ENCODE peak calls at places on chromosomes 1 and 21, in six cellular contexts. One of them, this sample, is unnamed.

GRCh38 chr1:109546311-109547109 is 1.9 kb upstream of the GNAI3 start:
- DNase-seq in activated T-helper 1 cell treated with Interleukin-2 at 50 U/mL for 16 hours: peak
- DNase-seq in NCI-H2171 treated with DMSO at 0.1 percent for 48 hours: peak
- DNase-seq in naive thymus-derived CD8-positive, alpha-beta T cell: peak
- DNase-seq in stromal cell of bone marrow: peak
- DNase-seq in hypothalamus: peak
- DNase-seq in this sample: peak

GRCh38 chr1:216314369-216315095 is 108.7 kb downstream of the USH2A start:
- DNase-seq in activated T-helper 1 cell treated with Interleukin-2 at 50 U/mL for 16 hours: no peak
- DNase-seq in NCI-H2171 treated with DMSO at 0.1 percent for 48 hours: no peak
- DNase-seq in naive thymus-derived CD8-positive, alpha-beta T cell: no peak
- DNase-seq in stromal cell of bone marrow: no peak
- DNase-seq in hypothalamus: no peak
- DNase-seq in this sample: no peak

GRCh38 chr1:97930472-97930871 is 9.6 kb upstream of the DPYD start:
- DNase-seq in activated T-helper 1 cell treated with Interleukin-2 at 50 U/mL for 16 hours: no peak
- DNase-seq in NCI-H2171 treated with DMSO at 0.1 percent for 48 hours: no peak
- DNase-seq in naive thymus-derived CD8-positive, alpha-beta T cell: no peak
- DNase-seq in stromal cell of bone marrow: no peak
- DNase-seq in hypothalamus: no peak
- DNase-seq in this sample: no peak

GRCh38 chr21:26423506-26423905 is 149.6 kb downstream of the CYYR1 start:
- DNase-seq in activated T-helper 1 cell treated with Interleukin-2 at 50 U/mL for 16 hours: no peak
- DNase-seq in NCI-H2171 treated with DMSO at 0.1 percent for 48 hours: no peak
- DNase-seq in naive thymus-derived CD8-positive, alpha-beta T cell: no peak
- DNase-seq in stromal cell of bone marrow: no peak
- DNase-seq in hypothalamus: no peak
- DNase-seq in this sample: no peak

GRCh38 chr1:173914366-173914871 is 2.7 kb downstream of the SERPINC1 start:
- DNase-seq in activated T-helper 1 cell treated with Interleukin-2 at 50 U/mL for 16 hours: no peak
- DNase-seq in NCI-H2171 treated with DMSO at 0.1 percent for 48 hours: peak
- DNase-seq in naive thymus-derived CD8-positive, alpha-beta T cell: no peak
- DNase-seq in stromal cell of bone marrow: peak
- DNase-seq in hypothalamus: no peak
- DNase-seq in this sample: peak

GRCh38 chr1:21966247-21967000 is 10.4 kb upstream of the CELA3B start:
- DNase-seq in activated T-helper 1 cell treated with Interleukin-2 at 50 U/mL for 16 hours: no peak
- DNase-seq in NCI-H2171 treated with DMSO at 0.1 percent for 48 hours: no peak
- DNase-seq in naive thymus-derived CD8-positive, alpha-beta T cell: no peak
- DNase-seq in stromal cell of bone marrow: peak
- DNase-seq in hypothalamus: no peak
- DNase-seq in this sample: no peak

GRCh38 chr1:244154882-244155531 is 103.9 kb downstream of the ZBTB18 start:
- DNase-seq in activated T-helper 1 cell treated with Interleukin-2 at 50 U/mL for 16 hours: no peak
- DNase-seq in NCI-H2171 treated with DMSO at 0.1 percent for 48 hours: no peak
- DNase-seq in naive thymus-derived CD8-positive, alpha-beta T cell: no peak
- DNase-seq in stromal cell of bone marrow: no peak
- DNase-seq in hypothalamus: peak
- DNase-seq in this sample: no peak

GRCh38 chr1:194159941-194160340 is 973.5 kb upstream of the B3GALT2 start:
- DNase-seq in activated T-helper 1 cell treated with Interleukin-2 at 50 U/mL for 16 hours: no peak
- DNase-seq in NCI-H2171 treated with DMSO at 0.1 percent for 48 hours: peak
- DNase-seq in naive thymus-derived CD8-positive, alpha-beta T cell: no peak
- DNase-seq in stromal cell of bone marrow: no peak
- DNase-seq in hypothalamus: no peak
- DNase-seq in this sample: no peak

GRCh38 chr21:39637197-39637970 is 24.6 kb downstream of the B3GALT5 start:
- DNase-seq in activated T-helper 1 cell treated with Interleukin-2 at 50 U/mL for 16 hours: no peak
- DNase-seq in NCI-H2171 treated with DMSO at 0.1 percent for 48 hours: no peak
- DNase-seq in naive thymus-derived CD8-positive, alpha-beta T cell: no peak
- DNase-seq in stromal cell of bone marrow: no peak
- DNase-seq in hypothalamus: no peak
- DNase-seq in this sample: no peak

GRCh38 chr1:65412984-65413375 is 7.5 kb upstream of the LEPR start:
- DNase-seq in activated T-helper 1 cell treated with Interleukin-2 at 50 U/mL for 16 hours: no peak
- DNase-seq in NCI-H2171 treated with DMSO at 0.1 percent for 48 hours: no peak
- DNase-seq in naive thymus-derived CD8-positive, alpha-beta T cell: no peak
- DNase-seq in stromal cell of bone marrow: no peak
- DNase-seq in hypothalamus: no peak
- DNase-seq in this sample: no peak

GRCh38 chr1:54378157-54378883 is 27.9 kb downstream of the SSBP3 start:
- DNase-seq in activated T-helper 1 cell treated with Interleukin-2 at 50 U/mL for 16 hours: no peak
- DNase-seq in NCI-H2171 treated with DMSO at 0.1 percent for 48 hours: no peak
- DNase-seq in naive thymus-derived CD8-positive, alpha-beta T cell: no peak
- DNase-seq in stromal cell of bone marrow: no peak
- DNase-seq in hypothalamus: peak
- DNase-seq in this sample: peak

GRCh38 chr1:180680558-180681144 is 48.8 kb downstream of the XPR1 start:
- DNase-seq in activated T-helper 1 cell treated with Interleukin-2 at 50 U/mL for 16 hours: no peak
- DNase-seq in NCI-H2171 treated with DMSO at 0.1 percent for 48 hours: no peak
- DNase-seq in naive thymus-derived CD8-positive, alpha-beta T cell: no peak
- DNase-seq in stromal cell of bone marrow: no peak
- DNase-seq in hypothalamus: no peak
- DNase-seq in this sample: no peak

GRCh38 chr1:229452956-229453801 is 19.3 kb upstream of the ACTA1 start:
- DNase-seq in activated T-helper 1 cell treated with Interleukin-2 at 50 U/mL for 16 hours: no peak
- DNase-seq in NCI-H2171 treated with DMSO at 0.1 percent for 48 hours: peak
- DNase-seq in naive thymus-derived CD8-positive, alpha-beta T cell: no peak
- DNase-seq in stromal cell of bone marrow: no peak
- DNase-seq in hypothalamus: no peak
- DNase-seq in this sample: peak

GRCh38 chr1:87685366-87686136 is 356.9 kb downstream of the LMO4 start:
- DNase-seq in activated T-helper 1 cell treated with Interleukin-2 at 50 U/mL for 16 hours: no peak
- DNase-seq in NCI-H2171 treated with DMSO at 0.1 percent for 48 hours: no peak
- DNase-seq in naive thymus-derived CD8-positive, alpha-beta T cell: no peak
- DNase-seq in stromal cell of bone marrow: no peak
- DNase-seq in hypothalamus: no peak
- DNase-seq in this sample: no peak

GRCh38 chr1:71307451-71307850 is 226.6 kb upstream of the ZRANB2 start:
- DNase-seq in activated T-helper 1 cell treated with Interleukin-2 at 50 U/mL for 16 hours: no peak
- DNase-seq in NCI-H2171 treated with DMSO at 0.1 percent for 48 hours: peak
- DNase-seq in naive thymus-derived CD8-positive, alpha-beta T cell: no peak
- DNase-seq in stromal cell of bone marrow: peak
- DNase-seq in hypothalamus: no peak
- DNase-seq in this sample: peak

GRCh38 chr1:71298633-71299032 is 217.8 kb upstream of the ZRANB2 start:
- DNase-seq in activated T-helper 1 cell treated with Interleukin-2 at 50 U/mL for 16 hours: no peak
- DNase-seq in NCI-H2171 treated with DMSO at 0.1 percent for 48 hours: no peak
- DNase-seq in naive thymus-derived CD8-positive, alpha-beta T cell: no peak
- DNase-seq in stromal cell of bone marrow: no peak
- DNase-seq in hypothalamus: no peak
- DNase-seq in this sample: no peak

GRCh38 chr1:67760030-67760821 is 73.0 kb downstream of the GNG12 start:
- DNase-seq in activated T-helper 1 cell treated with Interleukin-2 at 50 U/mL for 16 hours: peak
- DNase-seq in NCI-H2171 treated with DMSO at 0.1 percent for 48 hours: peak
- DNase-seq in naive thymus-derived CD8-positive, alpha-beta T cell: peak
- DNase-seq in stromal cell of bone marrow: peak
- DNase-seq in hypothalamus: peak
- DNase-seq in this sample: peak